ENCODE peak calls at places on chromosome 9, in eight cellular contexts. One of them, this sample, is unnamed.
A peak's percentile ranks its signal among the peaks of the same experiment; 100 is the strongest.

GRCh38 chr9:123997665-123998277 is 13.8 kb upstream of the LHX2 start:
- DNase-seq in upper lobe of right lung: peak; percentile 84
- DNase-seq in psoas muscle: peak; percentile 64
- DNase-seq in foreskin keratinocyte: peak; percentile 74
- DNase-seq in sigmoid colon: no peak
- DNase-seq in GM06990: peak; percentile 75
- DNase-seq in heart left ventricle: peak; percentile 51
- DNase-seq in transverse colon: peak; percentile 56
- DNase-seq in this sample: peak; percentile 62

GRCh38 chr9:133275105-133276000 is at the start of gene ABO:
- DNase-seq in upper lobe of right lung: peak; percentile 77
- DNase-seq in psoas muscle: no peak
- DNase-seq in foreskin keratinocyte: no peak
- DNase-seq in sigmoid colon: no peak
- DNase-seq in GM06990: no peak
- DNase-seq in heart left ventricle: peak; percentile 60
- DNase-seq in transverse colon: peak; percentile 58
- DNase-seq in this sample: no peak

GRCh38 chr9:14314929-14315753 is 1.2 kb upstream of the NFIB start:
- DNase-seq in upper lobe of right lung: peak; percentile 97
- DNase-seq in psoas muscle: peak; percentile 98
- DNase-seq in foreskin keratinocyte: peak; percentile 74
- DNase-seq in sigmoid colon: peak; percentile 98
- DNase-seq in GM06990: peak; percentile 31
- DNase-seq in heart left ventricle: peak; percentile 97
- DNase-seq in transverse colon: peak; percentile 91
- DNase-seq in this sample: peak; percentile 62

GRCh38 chr9:106860731-106861584 is 2.0 kb upstream of the ZNF462 start:
- DNase-seq in upper lobe of right lung: peak; percentile 75
- DNase-seq in psoas muscle: peak; percentile 74
- DNase-seq in foreskin keratinocyte: peak; percentile 68
- DNase-seq in sigmoid colon: peak; percentile 75
- DNase-seq in GM06990: no peak
- DNase-seq in heart left ventricle: no peak
- DNase-seq in transverse colon: peak; percentile 46
- DNase-seq in this sample: peak; percentile 44

GRCh38 chr9:30382271-30382670 is 2002.2 kb upstream of the ACO1 start:
- DNase-seq in upper lobe of right lung: no peak
- DNase-seq in psoas muscle: no peak
- DNase-seq in foreskin keratinocyte: peak; percentile 3
- DNase-seq in sigmoid colon: no peak
- DNase-seq in GM06990: no peak
- DNase-seq in heart left ventricle: no peak
- DNase-seq in transverse colon: no peak
- DNase-seq in this sample: peak; percentile 17

GRCh38 chr9:134217431-134218210 is 53.3 kb upstream of the RNU6ATAC start:
- DNase-seq in upper lobe of right lung: peak; percentile 51
- DNase-seq in psoas muscle: peak; percentile 34
- DNase-seq in foreskin keratinocyte: no peak
- DNase-seq in sigmoid colon: peak; percentile 46
- DNase-seq in GM06990: no peak
- DNase-seq in heart left ventricle: no peak
- DNase-seq in transverse colon: no peak
- DNase-seq in this sample: no peak

GRCh38 chr9:132903574-132904495 is 25.1 kb downstream of the SPACA9 start:
- DNase-seq in upper lobe of right lung: no peak
- DNase-seq in psoas muscle: no peak
- DNase-seq in foreskin keratinocyte: no peak
- DNase-seq in sigmoid colon: no peak
- DNase-seq in GM06990: no peak
- DNase-seq in heart left ventricle: no peak
- DNase-seq in transverse colon: no peak
- DNase-seq in this sample: no peak

GRCh38 chr9:94082553-94082952 is 1.7 kb upstream of the PTPDC1 start:
- DNase-seq in upper lobe of right lung: no peak
- DNase-seq in psoas muscle: no peak
- DNase-seq in foreskin keratinocyte: no peak
- DNase-seq in sigmoid colon: no peak
- DNase-seq in GM06990: no peak
- DNase-seq in heart left ventricle: no peak
- DNase-seq in transverse colon: no peak
- DNase-seq in this sample: no peak

GRCh38 chr9:84711936-84712335 is 42.4 kb downstream of the NTRK2 start:
- DNase-seq in upper lobe of right lung: no peak
- DNase-seq in psoas muscle: no peak
- DNase-seq in foreskin keratinocyte: peak; percentile 91
- DNase-seq in sigmoid colon: no peak
- DNase-seq in GM06990: no peak
- DNase-seq in heart left ventricle: no peak
- DNase-seq in transverse colon: peak; percentile 34
- DNase-seq in this sample: peak; percentile 90

GRCh38 chr9:133708770-133709611 is 29.2 kb downstream of the SARDH start:
- DNase-seq in upper lobe of right lung: peak; percentile 60
- DNase-seq in psoas muscle: peak; percentile 50
- DNase-seq in foreskin keratinocyte: no peak
- DNase-seq in sigmoid colon: peak; percentile 49
- DNase-seq in GM06990: peak; percentile 41
- DNase-seq in heart left ventricle: peak; percentile 14
- DNase-seq in transverse colon: no peak
- DNase-seq in this sample: no peak

GRCh38 chr9:116355153-116355827 is 201.7 kb downstream of the PAPPA start:
- DNase-seq in upper lobe of right lung: no peak
- DNase-seq in psoas muscle: peak; percentile 61
- DNase-seq in foreskin keratinocyte: no peak
- DNase-seq in sigmoid colon: no peak
- DNase-seq in GM06990: no peak
- DNase-seq in heart left ventricle: peak; percentile 33
- DNase-seq in transverse colon: no peak
- DNase-seq in this sample: peak; percentile 67

GRCh38 chr9:35904966-35905781 is 828 bp upstream of the HRCT1 start:
- DNase-seq in upper lobe of right lung: no peak
- DNase-seq in psoas muscle: no peak
- DNase-seq in foreskin keratinocyte: no peak
- DNase-seq in sigmoid colon: no peak
- DNase-seq in GM06990: no peak
- DNase-seq in heart left ventricle: no peak
- DNase-seq in transverse colon: peak; percentile 69
- DNase-seq in this sample: peak; percentile 72

GRCh38 chr9:128825923-128826702 is 3.5 kb downstream of the SPOUT1 start:
- DNase-seq in upper lobe of right lung: no peak
- DNase-seq in psoas muscle: no peak
- DNase-seq in foreskin keratinocyte: no peak
- DNase-seq in sigmoid colon: no peak
- DNase-seq in GM06990: no peak
- DNase-seq in heart left ventricle: no peak
- DNase-seq in transverse colon: no peak
- DNase-seq in this sample: no peak
- TF ChIP-seq CTCF in upper lobe of right lung: no peak
- TF ChIP-seq CTCF in psoas muscle: no peak
- TF ChIP-seq CTCF in foreskin keratinocyte: peak; percentile 12
- TF ChIP-seq CTCF in sigmoid colon: no peak
- TF ChIP-seq CTCF in GM06990: no peak
- TF ChIP-seq CTCF in heart left ventricle: no peak
- TF ChIP-seq CTCF in transverse colon: no peak
- TF ChIP-seq CTCF in this sample: peak; percentile 10

GRCh38 chr9:135978650-135979461 is 17.7 kb upstream of the UBAC1 start:
- DNase-seq in upper lobe of right lung: no peak
- DNase-seq in psoas muscle: peak; percentile 78
- DNase-seq in foreskin keratinocyte: no peak
- DNase-seq in sigmoid colon: no peak
- DNase-seq in GM06990: no peak
- DNase-seq in heart left ventricle: no peak
- DNase-seq in transverse colon: no peak
- DNase-seq in this sample: no peak
- TF ChIP-seq CTCF in upper lobe of right lung: no peak
- TF ChIP-seq CTCF in psoas muscle: no peak
- TF ChIP-seq CTCF in foreskin keratinocyte: no peak
- TF ChIP-seq CTCF in sigmoid colon: no peak
- TF ChIP-seq CTCF in GM06990: no peak
- TF ChIP-seq CTCF in heart left ventricle: no peak
- TF ChIP-seq CTCF in transverse colon: no peak
- TF ChIP-seq CTCF in this sample: no peak

GRCh38 chr9:17401858-17402257 is 177.0 kb upstream of the SH3GL2 start:
- DNase-seq in upper lobe of right lung: no peak
- DNase-seq in psoas muscle: no peak
- DNase-seq in foreskin keratinocyte: peak; percentile 35
- DNase-seq in sigmoid colon: no peak
- DNase-seq in GM06990: no peak
- DNase-seq in heart left ventricle: no peak
- DNase-seq in transverse colon: no peak
- DNase-seq in this sample: peak; percentile 23

GRCh38 chr9:17403539-17403938 is 175.3 kb upstream of the SH3GL2 start:
- DNase-seq in upper lobe of right lung: no peak
- DNase-seq in psoas muscle: no peak
- DNase-seq in foreskin keratinocyte: no peak
- DNase-seq in sigmoid colon: no peak
- DNase-seq in GM06990: no peak
- DNase-seq in heart left ventricle: no peak
- DNase-seq in transverse colon: no peak
- DNase-seq in this sample: no peak

GRCh38 chr9:17398351-17398750 is 180.5 kb upstream of the SH3GL2 start:
- DNase-seq in upper lobe of right lung: no peak
- DNase-seq in psoas muscle: no peak
- DNase-seq in foreskin keratinocyte: no peak
- DNase-seq in sigmoid colon: no peak
- DNase-seq in GM06990: no peak
- DNase-seq in heart left ventricle: no peak
- DNase-seq in transverse colon: no peak
- DNase-seq in this sample: no peak

GRCh38 chr9:17402309-17402708 is 176.6 kb upstream of the SH3GL2 start:
- DNase-seq in upper lobe of right lung: no peak
- DNase-seq in psoas muscle: no peak
- DNase-seq in foreskin keratinocyte: peak; percentile 14
- DNase-seq in sigmoid colon: no peak
- DNase-seq in GM06990: no peak
- DNase-seq in heart left ventricle: no peak
- DNase-seq in transverse colon: no peak
- DNase-seq in this sample: peak; percentile 23
- TF ChIP-seq CTCF in upper lobe of right lung: no peak
- TF ChIP-seq CTCF in psoas muscle: no peak
- TF ChIP-seq CTCF in foreskin keratinocyte: peak; percentile 49
- TF ChIP-seq CTCF in sigmoid colon: no peak
- TF ChIP-seq CTCF in GM06990: no peak
- TF ChIP-seq CTCF in heart left ventricle: no peak
- TF ChIP-seq CTCF in transverse colon: no peak
- TF ChIP-seq CTCF in this sample: no peak

DNA sequence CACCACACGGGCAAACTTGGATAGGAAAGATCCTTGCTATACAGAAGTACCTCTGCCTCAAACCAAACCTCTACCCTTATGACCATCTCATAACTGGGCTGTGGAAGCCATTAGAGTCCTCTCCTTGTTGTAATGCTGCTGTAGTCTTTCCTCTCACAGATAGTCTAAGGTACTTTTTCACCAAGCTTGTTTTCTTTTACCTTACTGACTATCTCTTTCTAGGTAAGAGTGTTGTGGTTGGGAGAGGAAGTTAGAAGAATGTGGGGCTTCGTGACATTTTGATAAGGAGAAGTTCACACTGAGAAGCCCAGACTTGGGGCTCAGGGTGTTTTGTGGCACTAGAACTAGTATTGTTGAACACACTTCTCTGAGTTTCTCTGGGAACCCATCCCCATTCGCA is 8.9 kb downstream of the CFAP95 start:
- DNase-seq in upper lobe of right lung: no peak
- DNase-seq in psoas muscle: no peak
- DNase-seq in foreskin keratinocyte: no peak
- DNase-seq in sigmoid colon: no peak
- DNase-seq in GM06990: no peak
- DNase-seq in heart left ventricle: no peak
- DNase-seq in transverse colon: no peak
- DNase-seq in this sample: no peak
- TF ChIP-seq CTCF in upper lobe of right lung: no peak
- TF ChIP-seq CTCF in psoas muscle: no peak
- TF ChIP-seq CTCF in foreskin keratinocyte: no peak
- TF ChIP-seq CTCF in sigmoid colon: no peak
- TF ChIP-seq CTCF in GM06990: no peak
- TF ChIP-seq CTCF in heart left ventricle: no peak
- TF ChIP-seq CTCF in transverse colon: no peak
- TF ChIP-seq CTCF in this sample: no peak

GRCh38 chr9:130893250-130894101 is 3.1 kb downstream of the QRFP start:
- DNase-seq in upper lobe of right lung: peak; percentile 82
- DNase-seq in psoas muscle: peak; percentile 73
- DNase-seq in foreskin keratinocyte: peak; percentile 22
- DNase-seq in sigmoid colon: no peak
- DNase-seq in GM06990: no peak
- DNase-seq in heart left ventricle: peak; percentile 55
- DNase-seq in transverse colon: peak; percentile 48
- DNase-seq in this sample: no peak
- TF ChIP-seq CTCF in upper lobe of right lung: peak; percentile 38
- TF ChIP-seq CTCF in psoas muscle: no peak
- TF ChIP-seq CTCF in foreskin keratinocyte: peak; percentile 64
- TF ChIP-seq CTCF in sigmoid colon: no peak
- TF ChIP-seq CTCF in GM06990: no peak
- TF ChIP-seq CTCF in heart left ventricle: peak; percentile 33
- TF ChIP-seq CTCF in transverse colon: peak; percentile 31
- TF ChIP-seq CTCF in this sample: peak; percentile 55

GRCh38 chr9:80885894-80886293 is 803.5 kb downstream of the TLE1 start:
- DNase-seq in upper lobe of right lung: no peak
- DNase-seq in psoas muscle: no peak
- DNase-seq in foreskin keratinocyte: no peak
- DNase-seq in sigmoid colon: no peak
- DNase-seq in GM06990: no peak
- DNase-seq in heart left ventricle: no peak
- DNase-seq in transverse colon: no peak
- DNase-seq in this sample: peak; percentile 8
- TF ChIP-seq CTCF in upper lobe of right lung: peak; percentile 20
- TF ChIP-seq CTCF in psoas muscle: no peak
- TF ChIP-seq CTCF in foreskin keratinocyte: peak; percentile 43
- TF ChIP-seq CTCF in sigmoid colon: no peak
- TF ChIP-seq CTCF in GM06990: no peak
- TF ChIP-seq CTCF in heart left ventricle: no peak
- TF ChIP-seq CTCF in transverse colon: no peak
- TF ChIP-seq CTCF in this sample: no peak

GRCh38 chr9:4090491-4090890 is 209.4 kb downstream of the GLIS3 start:
- DNase-seq in upper lobe of right lung: no peak
- DNase-seq in psoas muscle: no peak
- DNase-seq in foreskin keratinocyte: no peak
- DNase-seq in sigmoid colon: no peak
- DNase-seq in GM06990: no peak
- DNase-seq in heart left ventricle: no peak
- DNase-seq in transverse colon: no peak
- DNase-seq in this sample: no peak
- TF ChIP-seq CTCF in upper lobe of right lung: no peak
- TF ChIP-seq CTCF in psoas muscle: no peak
- TF ChIP-seq CTCF in foreskin keratinocyte: peak; percentile 23
- TF ChIP-seq CTCF in sigmoid colon: no peak
- TF ChIP-seq CTCF in GM06990: no peak
- TF ChIP-seq CTCF in heart left ventricle: no peak
- TF ChIP-seq CTCF in transverse colon: no peak
- TF ChIP-seq CTCF in this sample: peak; percentile 9

DNA sequence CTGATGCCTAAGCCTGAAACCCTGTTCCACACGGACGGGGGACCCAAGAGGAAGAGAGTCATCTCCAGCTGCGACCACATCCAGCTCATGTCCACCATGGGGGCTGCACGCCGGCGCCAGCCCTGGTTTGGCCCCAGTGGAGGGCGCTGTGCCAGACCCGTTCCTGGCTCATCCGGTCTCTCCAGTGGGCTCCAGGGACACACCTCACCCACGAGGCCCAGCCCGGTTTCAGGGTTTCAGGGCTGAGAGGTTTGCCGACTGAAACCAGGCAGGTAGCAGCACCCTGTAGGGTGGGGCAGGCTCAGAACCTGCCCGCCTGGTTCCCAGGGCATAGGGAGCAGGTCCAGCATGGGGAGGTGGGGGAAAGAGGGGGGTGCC is 71.4 kb upstream of the STXBP1 start:
- DNase-seq in upper lobe of right lung: peak; percentile 83
- DNase-seq in psoas muscle: no peak
- DNase-seq in foreskin keratinocyte: peak; percentile 49
- DNase-seq in sigmoid colon: no peak
- DNase-seq in GM06990: no peak
- DNase-seq in heart left ventricle: no peak
- DNase-seq in transverse colon: no peak
- DNase-seq in this sample: peak; percentile 48
- TF ChIP-seq CTCF in upper lobe of right lung: no peak
- TF ChIP-seq CTCF in psoas muscle: no peak
- TF ChIP-seq CTCF in foreskin keratinocyte: peak; percentile 64
- TF ChIP-seq CTCF in sigmoid colon: no peak
- TF ChIP-seq CTCF in GM06990: no peak
- TF ChIP-seq CTCF in heart left ventricle: no peak
- TF ChIP-seq CTCF in transverse colon: no peak
- TF ChIP-seq CTCF in this sample: peak; percentile 67

This sample was measured in bronchial epithelial cell.